ENCODE peak calls at places on chromosomes 4 and X, in four cellular contexts. T, Y, M and K are unnamed samples.

GRCh38 chr4:137587796-137588195 is 55.5 kb upstream of the PCDH18 start:
- DNase-seq in Y (no peak), M (no peak), T (no peak), K (no peak)

GRCh38 chr4:156952078-156952759 is 19.4 kb downstream of the PDGFC start:
- DNase-seq in M (no peak), Y (no peak), T (no peak), K (no peak)

GRCh38 chrX:12564221-12564620 is 227.0 kb upstream of the PRPS2 start:
- DNase-seq in M (no peak), T (no peak), Y (no peak), K (no peak)

GRCh38 chr4:128386761-128387599 is 99.4 kb upstream of the PGRMC2 start:
- DNase-seq in T (no peak), Y (peak; percentile 51), M (no peak), K (no peak)

GRCh38 chrX:110026099-110026844 is 23.4 kb downstream of the TMEM164 start:
- DNase-seq in Y (no peak), M (no peak), T (no peak), K (no peak)

GRCh38 chrX:19630228-19630627 is 114.9 kb upstream of the MAP3K15 start:
- DNase-seq in Y (no peak), T (no peak), M (peak; percentile 11), K (no peak)

GRCh38 chr4:142567199-142567598 is 278.9 kb downstream of the INPP4B start:
- DNase-seq in T (peak; percentile 12), M (no peak), Y (no peak), K (no peak)

GRCh38 chr4:123924536-123924935 is 527.9 kb downstream of the SPRY1 start:
- DNase-seq in T (no peak), Y (no peak), M (no peak), K (no peak)

GRCh38 chr4:185359767-185360446 is 35.8 kb downstream of the LRP2BP start:
- DNase-seq in Y (no peak), T (no peak), M (no peak), K (no peak)